ENCODE peak calls at places on chromosomes 4 and X, in four cellular contexts. Z, A, H and B are unnamed samples.

GRCh38 chr4:89379541-89380035 is 72.0 kb upstream of the GPRIN3 start:
- DNase-seq in Z (no peak), A (no peak), H (no peak), B (no peak)

GRCh38 chr4:90226734-90227133 is 99.5 kb downstream of the CCSER1 start:
- DNase-seq in Z (no peak), A (no peak), H (no peak), B (no peak)

GRCh38 chr4:119735136-119735770 is 106.6 kb upstream of the PDE5A start:
- DNase-seq in Z (no peak), A (no peak), H (no peak), B (no peak)

GRCh38 chr4:99149620-99150019 is 5.5 kb upstream of the ADH4 start:
- DNase-seq in Z (no peak), A (no peak), H (no peak), B (no peak)

GRCh38 chr4:104589264-104589868 is 94.7 kb upstream of the CXXC4 start:
- DNase-seq in Z (no peak), A (no peak), H (no peak), B (no peak)

GRCh38 chrX:66014560-66014959 is 25.3 kb downstream of the VSIG4 start:
- DNase-seq in Z (no peak), A (no peak), H (no peak), B (no peak)

GRCh38 chr4:186486172-186486571 is 69.2 kb downstream of the MTNR1A start:
- DNase-seq in Z (no peak), A (no peak), H (no peak), B (no peak)

GRCh38 chr4:176805155-176805554 is 12.4 kb upstream of the VEGFC start:
- DNase-seq in Z (no peak), A (no peak), H (no peak), B (no peak)

GRCh38 chr4:112517911-112518310 is 1.9 kb upstream of the NEUROG2 start:
- DNase-seq in Z (no peak), A (no peak), H (no peak), B (no peak)

GRCh38 chr4:20251796-20252655 is at the start of gene SLIT2:
- DNase-seq in Z (peak; percentile 84), A (peak; percentile 91), H (peak; percentile 86), B (peak; percentile 76)

GRCh38 chr4:8838296-8838695 is 33.3 kb downstream of the HMX1 start:
- DNase-seq in Z (no peak), A (no peak), H (no peak), B (peak; percentile 1)

GRCh38 chrX:54930291-54931049 is 9.8 kb downstream of the TRO start:
- DNase-seq in Z (no peak), A (no peak), H (no peak), B (no peak)

GRCh38 chrX:34768290-34768689 is 111.2 kb upstream of the TMEM47 start:
- DNase-seq in Z (no peak), A (no peak), H (no peak), B (no peak)

GRCh38 chrX:96407043-96407442 is 277.6 kb upstream of the DIAPH2 start:
- DNase-seq in Z (peak; percentile 51), A (peak; percentile 25), H (peak; percentile 71), B (peak; percentile 55)

GRCh38 chr4:185893500-185893899 is 81.5 kb upstream of the SORBS2 start:
- DNase-seq in Z (no peak), A (no peak), H (no peak), B (no peak)

GRCh38 chr4:108113229-108113628 is 55.5 kb downstream of the LEF1 start:
- DNase-seq in Z (no peak), A (no peak), H (no peak), B (peak; percentile 60)

GRCh38 chrX:67288958-67289641 is 254.7 kb upstream of the AR start:
- DNase-seq in Z (no peak), A (peak; percentile 16), H (no peak), B (no peak)

GRCh38 chrX:17634542-17635207 is 102.6 kb upstream of the SCML1 start:
- DNase-seq in Z (no peak), A (no peak), H (no peak), B (no peak)
- H3K27me3 ChIP-seq in Z (no peaks in the 10 kb centered on the region), A (no peaks in the 10 kb centered on the region), H (no peaks in the 10 kb centered on the region), B (no peaks in the 10 kb centered on the region)

DNA sequence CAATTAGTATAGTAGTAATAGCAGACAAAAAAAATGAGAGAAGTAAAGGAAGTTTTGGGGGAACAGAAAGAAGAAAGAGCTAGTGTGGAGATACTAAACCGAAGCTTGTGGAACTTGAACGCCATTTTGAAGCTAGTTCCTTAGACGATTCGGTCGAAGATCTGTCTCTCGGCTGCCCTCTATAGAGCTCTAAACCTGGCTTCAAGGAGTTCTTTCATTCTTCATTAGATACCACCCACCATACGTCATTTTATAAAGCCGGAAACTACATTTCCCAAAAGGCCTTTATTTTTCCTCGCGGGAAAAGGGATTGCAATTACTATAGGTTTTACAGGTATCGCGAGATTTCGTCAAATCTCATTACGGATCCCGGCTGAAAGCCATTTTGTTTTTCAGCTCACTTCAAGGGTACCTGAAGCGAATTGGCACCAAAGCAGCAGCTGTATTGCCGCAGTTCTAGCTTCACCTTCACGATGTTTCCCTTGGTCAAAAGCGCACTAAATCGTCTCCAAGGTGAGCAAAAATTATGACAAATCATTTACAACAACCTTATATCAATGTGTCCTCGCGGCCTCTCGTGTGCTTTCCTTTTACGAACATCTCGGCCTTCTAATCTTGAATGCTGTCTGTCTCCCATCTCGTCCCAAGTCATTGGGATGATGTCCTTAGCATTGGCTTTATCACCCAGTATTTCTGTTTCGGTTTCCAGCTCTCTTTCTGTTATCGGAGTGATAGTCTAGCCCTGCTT is at the start of gene COX7B:
- DNase-seq in Z (peak; percentile 56), A (peak; percentile 56), H (no peak), B (peak; percentile 85)
- TF ChIP-seq POLR2A in Z (peak; percentile 50), A (peak; percentile 63), H (peak; percentile 84), B (peak; percentile 85)

GRCh38 chr4:6566582-6567190 is 8.3 kb upstream of the MAN2B2 start:
- DNase-seq in Z (no peak), A (no peak), H (no peak), B (no peak)
- H3K27me3 ChIP-seq in Z (no peaks in the 10 kb centered on the region), A (peaks cover 8% of the 10 kb centered on the region), H (peaks cover 8% of the 10 kb centered on the region), B (peaks cover 28% of the 10 kb centered on the region)

DNA sequence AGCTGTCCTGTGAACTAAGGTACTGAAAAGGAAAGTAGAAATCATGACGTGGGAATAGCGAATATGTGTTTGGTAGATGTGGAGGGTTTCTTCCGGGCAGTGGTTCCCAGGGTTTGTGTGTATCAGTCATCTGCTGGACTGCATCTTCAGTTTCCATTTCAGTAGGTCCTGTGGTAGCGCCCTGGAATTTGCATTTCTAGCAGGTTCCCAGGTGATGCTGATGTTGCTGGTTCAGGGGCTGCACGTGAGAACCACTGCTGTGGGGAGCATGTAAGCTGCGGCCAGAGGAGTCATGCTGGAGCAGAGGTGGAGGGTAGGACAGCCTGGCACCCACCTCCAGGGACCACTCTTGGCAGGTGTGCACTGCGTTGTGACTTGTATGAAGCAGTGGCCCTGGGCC is 47.1 kb downstream of the ARHGAP10 start:
- DNase-seq in Z (no peak), A (no peak), H (no peak), B (no peak)
- TF ChIP-seq POLR2A in Z (no peak), A (no peak), H (no peak), B (no peak)

GRCh38 chr4:146648384-146648783 is 9.7 kb downstream of the POU4F2 start:
- DNase-seq in Z (no peak), A (no peak), H (no peak), B (no peak)

GRCh38 chr4:146649232-146649631 is 10.5 kb downstream of the POU4F2 start:
- DNase-seq in Z (no peak), A (no peak), H (no peak), B (no peak)

GRCh38 chr4:146646601-146647000 is 7.9 kb downstream of the POU4F2 start:
- DNase-seq in Z (no peak), A (no peak), H (no peak), B (no peak)

GRCh38 chr4:146650034-146650433 is 11.3 kb downstream of the POU4F2 start:
- DNase-seq in Z (no peak), A (no peak), H (no peak), B (no peak)

DNA sequence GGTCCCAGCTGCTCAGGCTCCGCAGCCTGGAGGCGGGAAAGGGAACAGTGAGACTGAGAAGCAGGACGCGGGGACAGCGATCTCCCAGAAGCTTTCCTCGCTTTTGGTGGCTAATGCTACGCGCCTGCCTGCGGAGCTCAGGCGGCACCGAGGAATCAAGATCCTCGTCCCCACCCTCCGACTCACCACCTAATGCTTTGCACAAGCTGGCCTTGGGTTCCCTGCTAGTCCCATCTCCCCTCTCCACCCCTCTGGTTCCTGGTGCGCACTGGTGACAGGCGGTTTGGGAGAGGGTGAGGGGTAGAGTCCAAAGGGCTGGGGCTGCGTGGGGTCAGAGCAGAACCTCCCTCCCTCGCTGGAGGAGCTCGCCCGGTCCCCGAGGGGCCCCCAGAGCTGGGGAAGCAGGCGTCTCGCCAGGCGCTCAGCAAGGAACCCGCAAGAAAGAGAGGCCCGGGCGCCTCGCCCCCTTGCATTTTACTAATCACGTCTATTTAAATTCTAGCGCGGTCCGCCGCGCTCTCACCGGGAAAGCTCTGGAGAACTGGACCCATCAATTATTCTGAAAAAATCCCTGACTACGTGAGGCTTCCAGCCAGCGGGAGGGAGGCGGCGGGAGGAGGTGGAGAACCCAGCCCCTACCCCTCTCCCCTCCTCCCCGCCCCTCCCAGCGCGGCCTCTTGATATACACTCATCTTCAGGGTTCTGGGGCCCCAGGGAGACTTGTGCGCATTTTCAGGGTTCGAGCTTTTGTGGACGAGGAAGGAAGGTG is 9.1 kb downstream of the POU4F2 start:
- DNase-seq in Z (no peak), A (no peak), H (no peak), B (no peak)
- H3K27me3 ChIP-seq in Z (no peaks in the 10 kb centered on the region), A (no peaks in the 10 kb centered on the region), H (no peaks in the 10 kb centered on the region), B (no peaks in the 10 kb centered on the region)